ENCODE peak calls at places on chromosome 13, in six cellular contexts. S, J, W, I, D and K are unnamed samples.

GRCh38 chr13:91133941-91134772 is 213.3 kb upstream of the MIR17HG start:
- DNase-seq in J (peak; percentile 63), S (no peak), W (peak; percentile 88), D (no peak), I (no peak), K (no peak)

GRCh38 chr13:50526771-50527567 is 316.5 kb downstream of the DLEU7 start:
- DNase-seq in J (no peak), I (no peak), S (no peak), D (no peak), W (no peak), K (no peak)

GRCh38 chr13:65932587-65933239 is 1297.4 kb downstream of the PCDH9 start:
- DNase-seq in D (no peak), J (no peak), W (no peak), I (no peak), S (no peak), K (no peak)

GRCh38 chr13:73060251-73061160 is 1.7 kb downstream of the KLF5 start:
- DNase-seq in D (no peak), I (no peak), S (no peak), J (no peak), W (peak; percentile 12), K (no peak)

GRCh38 chr13:29934531-29935308 is 84.3 kb upstream of the UBL3 start:
- DNase-seq in I (no peak), W (no peak), S (no peak), D (no peak), J (no peak), K (no peak)

GRCh38 chr13:54884645-54885044 is 1856.0 kb downstream of the OLFM4 start:
- DNase-seq in S (no peak), I (no peak), W (no peak), J (no peak), D (no peak), K (no peak)

GRCh38 chr13:106523566-106523965 is 11.9 kb downstream of the EFNB2 start:
- DNase-seq in D (no peak), I (no peak), S (no peak), W (no peak), J (no peak), K (no peak)

GRCh38 chr13:90783273-90783672 is 564.2 kb upstream of the MIR17HG start:
- DNase-seq in J (no peak), W (no peak), S (no peak), I (no peak), D (no peak), K (no peak)

GRCh38 chr13:91174886-91175501 is 172.5 kb upstream of the MIR17HG start:
- DNase-seq in I (no peak), J (no peak), S (no peak), W (no peak), D (no peak), K (no peak)

GRCh38 chr13:43363156-43363918 is 340.0 kb downstream of the DNAJC15 start:
- DNase-seq in I (no peak), D (no peak), W (no peak), S (no peak), J (no peak), K (no peak)

GRCh38 chr13:31982540-31982939 is 49.0 kb upstream of the FRY start:
- DNase-seq in I (no peak), W (no peak), S (no peak), J (peak; percentile 67), D (no peak), K (no peak)

GRCh38 chr13:37869756-37870488 is at the start of gene TRPC4:
- DNase-seq in J (peak; percentile 12), S (no peak), I (no peak), D (no peak), W (peak; percentile 54), K (no peak)

GRCh38 chr13:29474991-29475390 is 120.5 kb downstream of the SLC7A1 start:
- DNase-seq in D (no peak), J (no peak), I (no peak), S (no peak), W (no peak), K (no peak)

GRCh38 chr13:42011601-42012401 is 36.6 kb upstream of the DGKH start:
- DNase-seq in D (no peak), I (no peak), J (no peak), W (peak; percentile 33), S (no peak), K (no peak)

GRCh38 chr13:35157143-35157755 is 215.2 kb downstream of the NBEA start:
- DNase-seq in I (no peak), W (peak; percentile 34), D (peak; percentile 33), J (peak; percentile 31), S (no peak), K (no peak)

GRCh38 chr13:49371943-49372636 is 71.8 kb downstream of the CAB39L start:
- DNase-seq in J (peak; percentile 86), W (no peak), S (no peak), D (no peak), I (no peak), K (no peak)

GRCh38 chr13:96686286-96686685 is 308.0 kb downstream of the OXGR1 start:
- DNase-seq in I (no peak), S (no peak), D (no peak), J (no peak), W (no peak), K (no peak)

GRCh38 chr13:97028441-97029299 is 34.4 kb upstream of the OXGR1 start:
- DNase-seq in J (peak; percentile 9), I (no peak), W (peak; percentile 37), D (no peak), S (peak; percentile 34), K (no peak)

GRCh38 chr13:94967183-94968039 is 255.1 kb upstream of the SOX21 start:
- DNase-seq in I (no peak), D (no peak), J (no peak), S (peak; percentile 47), W (peak; percentile 8), K (peak; percentile 23)

GRCh38 chr13:36766295-36766694 is 52.7 kb upstream of the RFXAP start:
- DNase-seq in I (no peak), D (no peak), J (peak; percentile 47), W (no peak), S (no peak), K (no peak)
- TF ChIP-seq TAF1 in I (no peak), D (no peak), J (no peak), W (no peak), S (no peak), K (no peak)

GRCh38 chr13:108226184-108226583 is 8.0 kb downstream of the ABHD13 start:
- DNase-seq in I (no peak), W (peak; percentile 30), J (peak; percentile 29), S (no peak), D (no peak), K (no peak)
- TF ChIP-seq POLR2AphosphoS5 in I (no peak), W (no peak), J (no peak), S (no peak), D (no peak), K (no peak)

GRCh38 chr13:26562538-26562890 is 5.0 kb downstream of the WASF3 start:
- DNase-seq in W (no peak), D (no peak), I (no peak), S (no peak), J (no peak), K (no peak)
- TF ChIP-seq POLR2A in W (no peak), D (no peak), I (no peak), S (no peak), J (no peak), K (no peak)

GRCh38 chr13:79485451-79485850 is 4.5 kb downstream of the NDFIP2 start:
- DNase-seq in I (no peak), J (no peak), W (no peak), S (no peak), D (no peak), K (no peak)

GRCh38 chr13:79483302-79483701 is 2.3 kb downstream of the NDFIP2 start:
- DNase-seq in S (no peak), W (no peak), D (no peak), I (no peak), J (no peak), K (no peak)

GRCh38 chr13:79486433-79487188 is 5.7 kb downstream of the NDFIP2 start:
- DNase-seq in I (no peak), D (no peak), S (no peak), J (no peak), W (no peak), K (no peak)

GRCh38 chr13:79482271-79482970 is 1.5 kb downstream of the NDFIP2 start:
- DNase-seq in I (no peak), J (no peak), W (no peak), D (no peak), S (no peak), K (no peak)

DNA sequence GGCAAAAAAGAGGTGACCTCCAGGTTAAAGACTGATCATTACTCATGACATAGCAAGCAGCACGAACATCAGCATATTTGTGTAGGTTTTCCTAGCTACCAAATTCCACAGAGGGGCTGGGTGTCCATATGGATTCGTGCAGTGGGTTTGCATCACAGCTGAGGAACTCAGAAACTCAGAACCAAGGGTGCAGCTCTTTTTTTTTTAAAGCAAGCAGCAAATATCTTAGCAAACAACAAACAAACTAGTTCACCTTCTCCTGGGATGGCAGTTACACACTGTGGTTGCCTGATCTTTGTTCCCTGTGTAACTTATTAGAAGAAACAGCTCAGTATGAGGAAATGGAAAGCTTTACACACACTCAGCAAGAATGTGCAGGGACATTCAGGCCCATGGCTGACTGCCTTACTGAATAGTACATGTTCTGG is 4.1 kb downstream of the NDFIP2 start:
- DNase-seq in S (no peak), I (no peak), J (peak; percentile 70), D (no peak), W (no peak), K (no peak)
- TF ChIP-seq TAF1 in S (no peak), I (no peak), J (no peak), D (no peak), W (no peak), K (no peak)

GRCh38 chr13:45621950-45622349 is 6.4 kb upstream of the ERICH6B start:
- DNase-seq in I (peak; percentile 19), W (no peak), D (no peak), S (no peak), J (no peak), K (no peak)
- TF ChIP-seq POLR2AphosphoS5 in I (no peak), W (no peak), D (no peak), S (no peak), J (no peak), K (no peak)

GRCh38 chr13:44576396-44577235 is 486 bp upstream of the TSC22D1 start:
- DNase-seq in I (no peak), D (no peak), S (peak; percentile 23), W (peak; percentile 17), J (no peak), K (peak; percentile 36)
- TF ChIP-seq POLR2A in I (peak; percentile 36), D (peak; percentile 58), S (no peak), W (peak; percentile 11), J (no peak), K (no peak)